ENCODE peak calls at places on chromosomes 1 and 21, in six cellular contexts. G, M, K, Z, I and Y are unnamed samples.

GRCh38 chr1:225476100-225476511 is 48.3 kb upstream of the LBR start:
- DNase-seq in G (no peak), M (no peak), K (no peak), Z (peak; percentile 45), I (no peak), Y (peak; percentile 14)

GRCh38 chr1:228160201-228160761 is 5.3 kb upstream of the IBA57 start:
- DNase-seq in G (no peak), M (peak; percentile 65), K (no peak), Z (no peak), I (no peak), Y (no peak)

GRCh38 chr1:2248127-2248826 is 20.2 kb downstream of the SKI start:
- DNase-seq in G (no peak), M (peak; percentile 72), K (peak; percentile 94), Z (no peak), I (peak; percentile 76), Y (no peak)

GRCh38 chr1:30446100-30446499 is 277.3 kb downstream of the MATN1 start:
- DNase-seq in G (no peak), M (peak; percentile 64), K (no peak), Z (peak; percentile 23), I (no peak), Y (peak; percentile 14)

GRCh38 chr1:90850181-90850924 is 133.3 kb upstream of the BARHL2 start:
- DNase-seq in G (peak; percentile 21), M (no peak), K (peak; percentile 68), Z (no peak), I (peak; percentile 22), Y (no peak)

GRCh38 chr1:110872745-110873435 is at the start of gene CD53:
- DNase-seq in G (no peak), M (no peak), K (no peak), Z (peak; percentile 69), I (no peak), Y (peak; percentile 39)

GRCh38 chr1:111600886-111601386 is 18.7 kb upstream of the RAP1A start:
- DNase-seq in G (no peak), M (no peak), K (no peak), Z (no peak), I (no peak), Y (no peak)

GRCh38 chr1:84117868-84118267 is 26.2 kb upstream of the PRKACB start:
- DNase-seq in G (no peak), M (no peak), K (no peak), Z (no peak), I (no peak), Y (no peak)

GRCh38 chr1:87754036-87754603 is 425.4 kb downstream of the LMO4 start:
- DNase-seq in G (no peak), M (no peak), K (no peak), Z (no peak), I (no peak), Y (no peak)

GRCh38 chr1:98059616-98060015 is 138.8 kb upstream of the DPYD start:
- DNase-seq in G (no peak), M (no peak), K (no peak), Z (no peak), I (no peak), Y (no peak)

GRCh38 chr1:179599623-179600249 is 8.1 kb downstream of the TDRD5 start:
- DNase-seq in G (no peak), M (no peak), K (peak; percentile 55), Z (no peak), I (no peak), Y (no peak)

GRCh38 chr1:55958498-55958897 is 620.9 kb downstream of the PLPP3 start:
- DNase-seq in G (no peak), M (no peak), K (no peak), Z (no peak), I (no peak), Y (no peak)

GRCh38 chr1:2570261-2570794 is 14.2 kb downstream of the TNFRSF14 start:
- DNase-seq in G (no peak), M (no peak), K (no peak), Z (no peak), I (no peak), Y (no peak)

GRCh38 chr1:219882116-219882515 is 46.2 kb downstream of the SLC30A10 start:
- DNase-seq in G (no peak), M (no peak), K (no peak), Z (no peak), I (no peak), Y (no peak)

GRCh38 chr1:46525253-46525983 is 26.0 kb downstream of the KNCN start:
- DNase-seq in G (no peak), M (no peak), K (peak; percentile 72), Z (no peak), I (no peak), Y (no peak)

GRCh38 chr1:45400049-45400448 is 59.8 kb upstream of the MUTYH start:
- DNase-seq in G (no peak), M (no peak), K (peak; percentile 16), Z (no peak), I (no peak), Y (no peak)

GRCh38 chr1:222616535-222616934 is 1.4 kb upstream of the MIA3 start:
- DNase-seq in G (peak; percentile 35), M (no peak), K (no peak), Z (no peak), I (peak; percentile 69), Y (no peak)

GRCh38 chr1:54125671-54126070 is 27.1 kb downstream of the CDCP2 start:
- DNase-seq in G (no peak), M (peak; percentile 57), K (peak; percentile 49), Z (no peak), I (peak; percentile 78), Y (no peak)

GRCh38 chr1:235059221-235059620 is 69.4 kb downstream of the TOMM20 start:
- DNase-seq in G (no peak), M (no peak), K (no peak), Z (no peak), I (no peak), Y (no peak)

GRCh38 chr1:25990702-25991395 is 7.0 kb downstream of the PAFAH2 start:
- DNase-seq in G (no peak), M (peak; percentile 80), K (no peak), Z (peak; percentile 79), I (no peak), Y (no peak)

GRCh38 chr1:150152182-150152536 is 2.4 kb downstream of the PLEKHO1 start:
- DNase-seq in G (no peak), M (no peak), K (no peak), Z (no peak), I (no peak), Y (no peak)

GRCh38 chr1:19342077-19342775 is 30.1 kb downstream of the SLC66A1 start:
- DNase-seq in G (peak; percentile 52), M (no peak), K (no peak), Z (no peak), I (no peak), Y (no peak)
- H3K4me1 ChIP-seq in G (peaks cover 5% of the 10 kb centered on the region), M (no peaks in the 10 kb centered on the region), K (peaks cover 10% of the 10 kb centered on the region), Z (no peaks in the 10 kb centered on the region), I (no peaks in the 10 kb centered on the region), Y (no peaks in the 10 kb centered on the region)

DNA sequence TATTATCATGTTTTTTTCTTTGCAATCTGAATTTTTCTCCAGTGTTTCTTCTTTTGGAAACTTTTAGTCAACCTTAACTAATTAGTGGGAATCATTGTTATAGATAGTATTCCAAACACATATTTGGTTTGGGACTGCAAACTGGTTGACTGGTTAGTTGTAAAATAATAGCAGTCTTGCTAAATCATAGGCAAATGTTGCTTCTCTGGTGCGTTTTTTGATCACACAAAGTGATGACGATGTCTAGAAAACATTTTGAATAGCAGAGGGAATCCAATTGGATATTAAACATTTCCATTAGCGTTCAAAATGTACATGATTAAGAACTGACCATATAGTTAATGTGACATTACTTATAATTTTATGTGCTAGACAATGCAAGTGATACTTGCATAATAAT is 4.5 kb downstream of the DNAJB4 start:
- DNase-seq in G (no peak), M (no peak), K (no peak), Z (no peak), I (no peak), Y (no peak)
- H3K4me3 ChIP-seq in G (no peak overlapping the region), M (no peak overlapping the region), K (no peak overlapping the region), Z (no peak overlapping the region), I (no peak overlapping the region), Y (no peak overlapping the region)

DNA sequence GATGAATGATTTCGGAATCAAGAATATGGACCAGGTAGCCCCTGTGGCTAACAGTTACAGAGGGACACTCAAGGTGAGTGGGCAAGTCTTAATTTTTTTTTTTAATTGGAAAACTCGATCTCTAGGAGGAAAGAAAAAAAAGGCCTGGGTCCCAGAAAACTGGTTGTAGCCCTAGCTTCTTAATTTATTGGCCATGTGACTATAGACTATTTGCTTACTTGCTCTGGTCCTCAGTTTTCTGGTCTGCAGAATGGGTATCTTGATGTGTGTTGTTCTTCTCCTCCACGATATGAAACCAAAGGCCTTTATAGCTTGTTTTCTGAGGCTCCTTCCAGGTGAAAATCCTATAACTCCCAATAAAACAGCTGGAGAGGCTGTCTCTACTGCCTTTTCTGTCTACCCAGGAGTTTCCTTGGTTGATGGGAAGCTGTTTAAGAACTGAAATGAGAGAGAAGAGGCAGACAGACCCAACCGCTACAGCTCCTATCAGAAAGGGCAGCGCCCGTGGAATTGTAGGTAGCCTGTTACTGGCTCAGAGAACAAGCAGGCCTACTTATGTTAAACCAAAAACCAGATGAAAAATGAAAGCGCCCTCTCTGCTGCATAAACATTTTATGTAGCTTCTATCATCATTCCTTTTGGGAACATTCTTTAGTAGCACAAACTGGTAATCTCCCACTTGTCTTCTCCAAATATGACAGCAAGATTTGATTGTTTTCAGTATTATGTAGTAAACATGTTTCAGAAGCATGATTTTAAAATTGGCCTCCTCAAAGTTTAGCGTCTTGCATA is 4.5 kb downstream of the ETS2 start:
- DNase-seq in G (no peak), M (no peak), K (no peak), Z (no peak), I (no peak), Y (no peak)
- H3K36me3 ChIP-seq in G (no peaks in the 10 kb centered on the region), M (peaks cover 38% of the 10 kb centered on the region), K (no peaks in the 10 kb centered on the region), Z (peaks cover 10% of the 10 kb centered on the region), I (no peaks in the 10 kb centered on the region), Y (peaks cover 21% of the 10 kb centered on the region)

GRCh38 chr1:153347856-153348255 is 785 bp downstream of the PGLYRP4 start:
- DNase-seq in G (no peak), M (no peak), K (no peak), Z (peak; percentile 21), I (no peak), Y (no peak)

GRCh38 chr1:153343811-153344717 is 4.6 kb downstream of the PGLYRP4 start:
- DNase-seq in G (no peak), M (peak; percentile 22), K (no peak), Z (peak; percentile 42), I (no peak), Y (no peak)

GRCh38 chr1:153345187-153346066 is 3.2 kb downstream of the PGLYRP4 start:
- DNase-seq in G (no peak), M (no peak), K (no peak), Z (peak; percentile 47), I (no peak), Y (no peak)

GRCh38 chr1:153344718-153345025 is 4.0 kb downstream of the PGLYRP4 start:
- DNase-seq in G (no peak), M (no peak), K (no peak), Z (no peak), I (no peak), Y (no peak)

DNA sequence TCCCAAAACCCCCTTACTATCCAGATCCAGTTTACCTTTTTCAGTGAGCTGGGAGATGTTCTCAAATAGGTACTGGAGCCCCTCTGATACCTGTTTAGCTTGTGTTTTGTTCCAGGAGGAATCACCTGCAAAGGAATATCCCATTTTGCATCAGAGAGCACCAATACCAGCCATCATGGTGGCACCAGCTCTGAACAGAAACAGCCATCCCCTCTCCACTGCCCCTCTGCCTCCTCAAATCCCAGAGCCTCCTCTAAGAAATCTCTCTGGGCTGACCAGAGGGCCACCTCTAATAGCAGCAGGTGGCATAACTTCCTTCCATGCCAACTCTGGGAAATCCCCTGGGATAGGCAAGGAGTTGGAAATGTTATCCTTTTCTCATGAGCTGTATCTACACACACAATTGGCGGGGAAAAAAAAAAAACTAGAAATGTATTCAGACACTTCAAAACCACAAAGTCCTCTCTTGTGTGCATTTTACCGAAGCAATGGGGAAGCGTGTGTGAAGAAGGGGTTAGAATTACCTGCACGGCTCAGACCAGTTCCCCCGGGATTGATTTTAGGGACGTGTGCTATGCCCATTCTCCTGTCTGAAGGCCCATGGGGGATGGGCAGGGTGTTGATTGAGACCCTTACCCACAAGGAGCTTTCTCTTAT is 2.4 kb downstream of the PGLYRP4 start:
- DNase-seq in G (no peak), M (peak; percentile 16), K (no peak), Z (peak; percentile 41), I (no peak), Y (no peak)
- H3K4me1 ChIP-seq in G (no peaks in the 10 kb centered on the region), M (no peaks in the 10 kb centered on the region), K (no peaks in the 10 kb centered on the region), Z (peaks cover 35% of the 10 kb centered on the region), I (peaks cover 11% of the 10 kb centered on the region), Y (peaks cover 11% of the 10 kb centered on the region)